ENCODE peak calls at places on chromosome 4, in five cellular contexts. Y is effector memory CD4-positive, alpha-beta T cell; F is fibroblast of lung; X is foreskin fibroblast; J is CD8-positive, alpha-beta memory T cell. M is an unnamed sample.

GRCh38 chr4:1247811-1248261 is 1.1 kb downstream of the CTBP1 start:
- DNase-seq in Y (no peak), F (no peak), X (no peak), J (no peak), M (no peak)

GRCh38 chr4:26860922-26861433 is 337 bp downstream of the STIM2 start:
- DNase-seq in Y (no peak), F (peak), X (peak), J (peak), M (peak)

GRCh38 chr4:188127157-188127874 is 11.9 kb upstream of the TRIML1 start:
- DNase-seq in Y (no peak), F (peak), X (peak), J (no peak), M (no peak)

GRCh38 chr4:108555701-108556100 is 64.7 kb upstream of the RPL34 start:
- DNase-seq in Y (no peak), F (no peak), X (no peak), J (no peak), M (no peak)

GRCh38 chr4:54517793-54518444 is 139.8 kb upstream of the KIT start:
- DNase-seq in Y (no peak), F (no peak), X (no peak), J (no peak), M (no peak)

GRCh38 chr4:48227662-48228061 is 42.0 kb downstream of the TEC start:
- DNase-seq in Y (no peak), F (no peak), X (peak), J (no peak), M (no peak)

GRCh38 chr4:37765741-37766140 is 60.7 kb upstream of the PGM2 start:
- DNase-seq in Y (no peak), F (no peak), X (no peak), J (no peak), M (no peak)

GRCh38 chr4:164136181-164136616 is 617.7 kb upstream of the SMIM31 start:
- DNase-seq in Y (no peak), F (peak), X (no peak), J (no peak), M (no peak)

GRCh38 chr4:184815046-184815877 is 10.5 kb downstream of the ACSL1 start:
- DNase-seq in Y (no peak), F (peak), X (peak), J (no peak), M (peak)
- H3K4me3 ChIP-seq in Y (no peak), F (no peak), X (no peak), J (no peak), M (peak)

DNA sequence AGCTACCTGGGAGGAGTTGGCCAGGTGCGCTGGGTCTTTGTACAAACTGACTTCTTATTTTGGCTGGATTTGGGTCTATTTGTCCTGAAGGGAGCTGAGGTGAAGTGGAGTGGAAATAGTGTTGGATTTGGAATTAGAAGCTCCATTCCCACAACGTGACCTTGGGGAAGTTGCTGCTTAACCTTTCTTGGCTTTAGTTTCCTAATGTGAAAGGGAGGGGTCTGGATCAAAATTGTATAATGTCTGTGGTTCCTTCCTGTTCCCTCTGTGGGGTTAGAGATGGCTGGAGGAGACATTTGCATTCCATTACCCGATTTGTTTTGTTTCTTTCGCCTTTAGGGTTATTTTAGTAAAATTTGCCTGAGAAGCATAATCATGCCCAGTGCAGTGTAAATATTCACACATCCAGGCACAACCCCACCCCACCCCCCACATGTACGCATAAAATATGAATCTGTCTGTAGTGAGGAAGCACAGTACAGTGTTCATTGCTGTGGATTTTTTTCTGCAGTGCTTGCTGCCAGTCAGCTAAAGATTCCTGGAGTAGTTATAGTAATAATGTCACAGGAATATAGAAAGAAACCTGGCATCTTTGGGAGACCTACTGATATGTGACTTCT is 21.5 kb downstream of the JADE1 start:
- DNase-seq in Y (no peak), F (no peak), X (peak), J (no peak), M (no peak)
- H3K4me3 ChIP-seq in Y (no peak), F (no peak), X (no peak), J (no peak), M (no peak)

DNA sequence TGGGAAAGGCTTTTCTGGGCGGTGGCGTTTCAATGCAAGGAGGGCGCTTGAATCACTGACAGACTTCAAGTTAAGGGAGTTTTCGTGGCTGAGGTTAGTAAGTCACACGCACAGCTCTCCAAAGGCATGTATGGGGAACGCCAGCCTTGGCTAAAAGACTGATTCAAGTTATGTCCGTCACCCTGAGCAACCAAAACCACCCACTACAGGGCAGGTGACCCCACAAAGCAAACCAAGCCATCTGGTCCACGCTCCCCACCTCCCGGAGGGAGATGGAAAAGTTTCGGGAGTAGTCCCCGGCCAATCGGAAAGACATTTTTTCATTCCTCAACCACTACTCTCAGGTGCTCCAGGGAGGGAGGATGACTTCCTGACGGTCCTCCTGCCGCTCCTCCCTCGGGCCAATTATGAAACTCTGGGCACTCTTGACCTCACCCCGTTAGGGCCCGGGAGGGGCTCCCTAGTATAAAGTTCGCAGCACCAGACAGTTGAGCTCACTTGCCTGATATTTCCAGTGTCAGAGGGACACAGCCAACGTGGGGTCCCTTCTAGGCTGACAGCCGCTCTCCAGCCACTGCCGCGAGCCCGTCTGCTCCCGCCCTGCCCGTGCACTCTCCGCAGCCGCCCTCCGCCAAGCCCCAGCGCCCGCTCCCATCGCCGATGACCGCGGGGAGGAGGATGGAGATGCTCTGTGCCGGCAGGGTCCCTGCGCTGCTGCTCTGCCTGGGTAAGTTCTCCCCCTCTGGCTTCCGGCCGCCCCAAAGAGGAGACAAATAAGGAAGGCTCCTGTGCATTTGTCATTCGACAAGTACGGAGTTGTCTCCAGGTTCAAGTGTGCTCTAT is at the start of gene EREG:
- DNase-seq in Y (no peak), F (peak), X (peak), J (no peak), M (peak)
- H3K4me3 ChIP-seq in Y (peak), F (peak), X (peak), J (peak), M (no peak)

DNA sequence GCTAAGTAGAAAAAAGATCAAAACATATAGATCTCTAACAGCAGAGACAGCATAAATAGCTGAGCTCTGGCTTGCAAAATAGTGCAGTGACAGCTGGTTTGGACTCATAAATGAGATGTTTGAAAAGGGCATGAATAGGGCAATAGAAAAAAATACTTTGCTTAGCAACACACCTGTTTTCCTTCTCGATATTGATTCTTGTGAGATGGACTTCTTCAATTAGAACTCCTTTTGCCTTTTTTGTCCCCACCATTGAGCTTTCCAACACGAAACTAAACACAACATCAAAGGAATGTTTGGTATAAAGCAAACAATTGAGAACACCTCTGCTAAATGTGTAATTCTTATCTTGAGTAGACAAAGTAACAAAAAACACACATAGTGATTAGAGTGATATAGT is 726.3 kb downstream of the RAPGEF2 start:
- DNase-seq in Y (no peak), F (no peak), X (no peak), J (no peak), M (no peak)
- H3K4me3 ChIP-seq in Y (no peak), F (no peak), X (no peak), J (no peak), M (no peak)

DNA sequence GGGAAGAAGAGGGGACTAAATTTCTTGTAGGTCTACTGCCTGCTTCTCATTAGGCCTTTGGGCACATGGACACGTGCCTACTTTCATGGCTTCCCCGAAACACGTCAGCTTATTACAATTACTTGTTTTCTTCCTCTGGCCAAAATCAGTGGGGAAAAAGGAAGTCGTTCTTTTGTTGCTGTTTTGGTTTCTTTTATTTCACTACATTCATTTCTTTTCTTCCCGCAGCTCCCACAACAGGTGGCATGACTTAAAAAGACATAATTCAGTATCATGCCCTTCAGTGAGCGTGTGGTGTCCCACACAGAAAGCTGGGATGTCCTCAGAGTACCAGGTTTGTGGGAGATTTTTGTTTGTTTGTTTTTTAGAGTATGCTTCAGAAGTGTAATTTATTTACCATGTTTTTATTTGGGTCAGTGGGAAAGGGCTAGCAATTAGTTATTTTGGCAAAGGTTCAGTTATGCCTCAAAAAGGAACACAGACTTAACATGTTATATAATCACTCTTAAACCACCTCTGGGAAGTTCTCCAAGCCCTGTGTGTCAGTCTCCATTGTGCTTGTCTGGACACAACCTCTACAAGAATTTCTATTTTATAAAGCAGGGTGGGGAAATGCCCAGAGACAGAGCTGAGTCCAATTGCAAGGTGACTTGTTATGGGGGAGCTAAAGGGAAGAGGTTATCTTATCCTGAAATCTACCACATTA is 44.2 kb upstream of the SPRY1 start:
- DNase-seq in Y (no peak), F (peak), X (peak), J (no peak), M (no peak)
- H3K4me3 ChIP-seq in Y (no peak), F (no peak), X (no peak), J (no peak), M (no peak)

GRCh38 chr4:59553063-59553738 is 1646.9 kb upstream of the ADGRL3 start:
- DNase-seq in Y (no peak), F (no peak), X (peak), J (no peak), M (no peak)
- H3K4me3 ChIP-seq in Y (no peak), F (no peak), X (peak), J (no peak), M (no peak)

GRCh38 chr4:168933423-168933822 is 76.6 kb downstream of the CBR4 start:
- DNase-seq in Y (no peak), F (no peak), X (no peak), J (no peak), M (no peak)

GRCh38 chr4:168928875-168929274 is 81.2 kb downstream of the CBR4 start:
- DNase-seq in Y (no peak), F (no peak), X (no peak), J (no peak), M (no peak)

GRCh38 chr4:168932138-168932537 is 77.9 kb downstream of the CBR4 start:
- DNase-seq in Y (no peak), F (no peak), X (no peak), J (no peak), M (no peak)

GRCh38 chr4:168930413-168931196 is 79.5 kb downstream of the CBR4 start:
- DNase-seq in Y (no peak), F (no peak), X (no peak), J (no peak), M (no peak)

GRCh38 chr4:168931215-168931650 is 78.8 kb downstream of the CBR4 start:
- DNase-seq in Y (no peak), F (no peak), X (no peak), J (no peak), M (no peak)
- H3K4me3 ChIP-seq in Y (no peak), F (no peak), X (no peak), J (no peak), M (no peak)

DNA sequence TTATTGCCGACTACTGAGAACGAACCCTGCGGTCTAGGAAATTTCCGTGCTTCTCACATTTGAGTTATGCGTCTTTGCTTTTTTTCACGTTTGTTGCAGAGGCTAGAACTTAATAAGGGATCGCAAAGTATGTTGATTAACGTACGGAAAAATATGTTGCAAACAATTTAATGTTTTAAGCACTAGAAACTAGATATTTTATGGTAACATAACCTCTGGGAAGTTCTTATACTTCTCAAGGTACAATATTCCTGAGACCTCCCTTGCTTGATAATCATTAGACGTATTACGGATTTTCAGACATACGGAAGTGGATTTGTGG is 636 bp upstream of the PRDM5 start:
- DNase-seq in Y (no peak), F (no peak), X (no peak), J (no peak), M (no peak)
- H3K4me3 ChIP-seq in Y (peak), F (peak), X (peak), J (peak), M (no peak)

GRCh38 chr4:94762326-94762725 is 4.6 kb downstream of the BMPR1B start:
- DNase-seq in Y (no peak), F (no peak), X (no peak), J (no peak), M (no peak)

GRCh38 chr4:94758700-94759399 is 1.1 kb downstream of the BMPR1B start:
- DNase-seq in Y (no peak), F (peak), X (peak), J (no peak), M (no peak)

GRCh38 chr4:94758141-94758699 is 465 bp downstream of the BMPR1B start:
- DNase-seq in Y (no peak), F (no peak), X (peak), J (no peak), M (peak)

GRCh38 chr4:94759767-94760211 is 2.0 kb downstream of the BMPR1B start:
- DNase-seq in Y (no peak), F (no peak), X (peak), J (no peak), M (no peak)

GRCh38 chr4:94757192-94758140 is at the start of gene BMPR1B:
- DNase-seq in Y (no peak), F (peak), X (peak), J (no peak), M (no peak)
- H3K4me3 ChIP-seq in Y (no peak), F (peak), X (peak), J (no peak), M (peak)

DNA sequence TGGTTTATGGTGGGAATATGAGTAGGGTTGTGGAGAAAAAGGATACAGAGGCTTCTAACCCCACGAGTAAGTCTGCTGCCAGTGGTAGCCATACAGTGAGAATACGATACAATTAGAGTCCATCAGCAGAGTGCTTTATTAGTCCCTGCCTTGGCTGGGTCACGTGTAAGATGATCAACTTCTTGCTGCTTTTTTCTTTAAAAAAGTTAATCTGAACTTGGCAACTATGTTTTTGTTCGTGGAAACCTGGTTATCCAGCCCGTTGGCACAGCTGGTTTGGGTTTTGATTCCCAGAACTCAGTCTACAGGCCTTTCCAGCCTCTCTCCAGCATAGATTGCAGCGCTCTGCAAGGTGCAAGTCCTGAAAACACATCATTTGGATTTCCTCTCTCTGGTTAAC is 53.1 kb upstream of the LSM6 start:
- DNase-seq in Y (no peak), F (no peak), X (no peak), J (no peak), M (no peak)
- H3K4me3 ChIP-seq in Y (no peak), F (no peak), X (no peak), J (no peak), M (no peak)